ENCODE peak calls at places on chromosomes 12 and 14, in ten cellular contexts. D, J, E, W, V, I, F, C, P and U are unnamed samples.

GRCh38 chr12:103854372-103854973 is 13.4 kb upstream of the NT5DC3 start:
- DNase-seq in C (no peak), P (no peak), E (no peak), I (no peak), F (no peak), D (no peak), J (no peak), V (no peak), W (no peak), U (no peak)

GRCh38 chr14:49193365-49194050 is 392.7 kb downstream of the RPS29 start:
- DNase-seq in J (no peak), P (no peak), E (no peak), V (no peak), C (no peak), I (no peak), W (no peak), F (no peak), D (peak; percentile 81), U (peak; percentile 51)

GRCh38 chr12:132140918-132141841 is 2.9 kb downstream of the DDX51 start:
- DNase-seq in F (no peak), C (no peak), E (no peak), V (no peak), J (peak; percentile 9), W (no peak), P (no peak), D (no peak), I (peak; percentile 22), U (no peak)

GRCh38 chr12:98646165-98646764 is 1.2 kb downstream of the APAF1 start:
- DNase-seq in P (no peak), V (no peak), W (peak; percentile 32), D (no peak), C (peak; percentile 34), J (no peak), E (no peak), F (no peak), I (no peak), U (no peak)

GRCh38 chr12:43444940-43445564 is 107.0 kb downstream of the ADAMTS20 start:
- DNase-seq in V (peak; percentile 1), C (peak; percentile 72), I (no peak), E (peak; percentile 17), F (peak; percentile 44), W (peak; percentile 59), J (peak; percentile 47), P (peak; percentile 58), D (peak; percentile 64), U (peak; percentile 67)

GRCh38 chr12:123996581-123996980 is 23.6 kb downstream of the ZNF664 start:
- DNase-seq in I (no peak), W (no peak), D (no peak), P (no peak), E (no peak), J (no peak), C (no peak), F (no peak), V (no peak), U (no peak)

GRCh38 chr14:30995674-30996073 is 29.8 kb upstream of the AP4S1 start:
- DNase-seq in W (no peak), V (no peak), J (no peak), F (no peak), I (no peak), D (no peak), E (no peak), P (no peak), C (no peak), U (no peak)

GRCh38 chr12:24557738-24558137 is 391.2 kb downstream of the BCAT1 start:
- DNase-seq in F (no peak), W (no peak), V (no peak), I (no peak), J (no peak), E (no peak), C (no peak), P (no peak), D (no peak), U (no peak)

GRCh38 chr12:123059501-123059900 is 79.0 kb downstream of the ARL6IP4 start:
- DNase-seq in W (no peak), F (no peak), I (no peak), E (no peak), P (no peak), D (no peak), V (no peak), C (no peak), J (no peak), U (peak; percentile 26)

GRCh38 chr12:2691340-2692111 is 103.2 kb upstream of the FKBP4 start:
- DNase-seq in I (peak; percentile 27), F (peak; percentile 67), J (no peak), V (peak; percentile 76), E (peak; percentile 45), W (no peak), P (peak; percentile 58), C (no peak), D (peak; percentile 85), U (peak; percentile 42)

GRCh38 chr12:60266381-60266852 is 670.6 kb downstream of the SLC16A7 start:
- DNase-seq in F (no peak), D (no peak), I (no peak), V (no peak), P (no peak), E (no peak), J (no peak), W (peak; percentile 94), C (peak; percentile 85), U (no peak)

GRCh38 chr14:52703225-52703624 is 3.8 kb upstream of the PSMC6 start:
- DNase-seq in C (peak; percentile 99), P (no peak), I (no peak), J (peak; percentile 61), E (peak; percentile 54), D (no peak), W (peak; percentile 98), V (no peak), F (no peak), U (no peak)

GRCh38 chr14:105144231-105144665 is 24.3 kb downstream of the JAG2 start:
- DNase-seq in V (no peak), E (peak; percentile 5), F (no peak), W (no peak), I (no peak), D (no peak), C (no peak), P (no peak), J (peak; percentile 10), U (peak; percentile 4)

GRCh38 chr14:81273521-81273920 is 52.8 kb upstream of the GTF2A1 start:
- DNase-seq in V (no peak), P (no peak), W (no peak), I (peak; percentile 35), E (no peak), F (no peak), D (no peak), C (no peak), J (no peak), U (no peak)

GRCh38 chr12:1306096-1306495 is 288.3 kb downstream of the FBXL14 start:
- DNase-seq in D (no peak), F (no peak), E (no peak), V (no peak), J (peak; percentile 61), W (no peak), C (no peak), I (no peak), P (no peak), U (no peak)

GRCh38 chr12:122437656-122438121 is 15.2 kb upstream of the CLIP1 start:
- DNase-seq in V (no peak), P (no peak), E (peak; percentile 30), W (peak; percentile 84), J (peak; percentile 64), F (no peak), D (no peak), I (peak; percentile 60), C (peak; percentile 93), U (no peak)

DNA sequence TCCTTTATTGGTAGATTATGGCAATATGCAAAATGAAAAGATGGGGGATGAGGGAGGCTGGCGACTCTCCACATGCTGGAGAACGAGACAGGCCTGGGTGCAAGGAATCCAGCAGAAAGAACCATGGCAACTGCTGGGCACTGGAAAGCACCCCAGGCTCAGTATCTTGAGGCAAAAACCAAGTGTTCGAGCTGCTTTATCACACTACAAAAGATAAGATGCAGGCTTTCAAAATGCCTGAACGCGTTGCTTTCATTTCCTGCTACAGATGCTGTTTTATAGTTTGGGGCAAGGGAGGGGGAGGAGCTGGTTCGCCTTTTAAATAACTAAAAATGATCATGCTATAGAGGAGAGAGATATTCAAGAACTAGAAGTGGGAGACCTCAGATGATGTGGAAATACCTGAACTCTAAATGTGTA is 38.9 kb downstream of the NIN start:
- DNase-seq in I (no peak), F (no peak), E (no peak), D (peak; percentile 30), J (no peak), C (no peak), W (no peak), P (no peak), V (no peak), U (no peak)
- H3K4me3 ChIP-seq in I (no peak overlapping the region), F (peak overlapping the region; percentile 48), E (no peak overlapping the region), D (peak overlapping the region; percentile 57), J (no peak overlapping the region), C (no peak overlapping the region), W (no peak overlapping the region), P (no peak overlapping the region), V (peak overlapping the region; percentile 35), U (no peak overlapping the region)

GRCh38 chr14:93480867-93481266 is 50.1 kb downstream of the UNC79 start:
- DNase-seq in F (no peak), V (no peak), W (no peak), E (no peak), J (no peak), D (no peak), C (no peak), P (no peak), I (no peak), U (no peak)

GRCh38 chr14:93476305-93476704 is 45.6 kb downstream of the UNC79 start:
- DNase-seq in J (no peak), V (no peak), C (no peak), I (no peak), E (no peak), F (no peak), D (no peak), P (no peak), W (no peak), U (no peak)

DNA sequence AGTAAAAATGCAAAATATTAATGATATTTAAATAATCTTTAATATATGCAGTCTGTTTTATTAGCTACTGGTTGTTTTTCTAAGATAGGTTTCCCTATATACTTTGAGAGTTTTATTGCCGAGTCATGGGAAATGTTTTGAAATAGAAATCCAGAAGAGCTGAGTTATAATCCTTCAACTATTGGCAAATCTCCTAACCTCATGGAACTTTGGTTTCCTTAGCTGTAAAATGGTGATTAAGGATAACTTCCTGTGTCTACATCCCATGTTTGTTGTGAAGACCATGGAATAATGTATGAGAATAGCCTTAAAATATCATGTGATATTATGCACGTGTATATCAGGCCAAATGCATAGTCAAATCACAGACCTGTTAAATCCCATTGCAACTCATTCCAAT is 51.0 kb downstream of the UNC79 start:
- DNase-seq in W (no peak), I (no peak), D (no peak), V (no peak), C (no peak), F (no peak), P (no peak), J (no peak), E (no peak), U (no peak)
- H3K27ac ChIP-seq in W (no peak overlapping the region), I (no peak overlapping the region), D (no peak overlapping the region), V (no peak overlapping the region), C (no peak overlapping the region), F (no peak overlapping the region), P (no peak overlapping the region), J (no peak overlapping the region), E (no peak overlapping the region), U (no peak overlapping the region)

GRCh38 chr14:100875861-100876590 is 27.5 kb downstream of the RTL1 start:
- DNase-seq in J (no peak), D (no peak), W (no peak), P (no peak), I (no peak), F (no peak), V (no peak), C (no peak), E (no peak), U (no peak)
- H3K36me3 ChIP-seq in J (no peaks in the 10 kb centered on the region), D (no peaks in the 10 kb centered on the region), W (peaks cover 55% of the 10 kb centered on the region), P (no peaks in the 10 kb centered on the region), I (no peaks in the 10 kb centered on the region), F (no peaks in the 10 kb centered on the region), V (no peaks in the 10 kb centered on the region), C (peaks cover 1% of the 10 kb centered on the region), E (no peaks in the 10 kb centered on the region), U (no peaks in the 10 kb centered on the region)

GRCh38 chr12:11981174-11981733 is 89.5 kb upstream of the BCL2L14 start:
- DNase-seq in V (peak; percentile 88), E (no peak), P (peak; percentile 26), F (peak; percentile 94), I (no peak), J (no peak), W (no peak), C (no peak), D (peak; percentile 70), U (no peak)
- H3K4me3 ChIP-seq in V (peak overlapping the region; percentile 35), E (no peak overlapping the region), P (no peak overlapping the region), F (peak overlapping the region; percentile 29), I (no peak overlapping the region), J (no peak overlapping the region), W (no peak overlapping the region), C (no peak overlapping the region), D (peak overlapping the region; percentile 24), U (no peak overlapping the region)